ENCODE peak calls at places on chromosomes 7 and 10, in nine cellular contexts. One of them, this sample, is unnamed.

GRCh38 chr7:148746139-148746538 is 47.4 kb downstream of the CUL1 start:
- DNase-seq in GM20000: no peak
- DNase-seq in left ventricle myocardium superior: no peak
- DNase-seq in 8988T: no peak
- DNase-seq in WERI-Rb-1: no peak
- DNase-seq in skeletal muscle cell: no peak
- DNase-seq in adrenal gland: no peak
- DNase-seq in right cardiac atrium: no peak
- DNase-seq in activated CD4-positive, alpha-beta memory T cell treated with anti-CD3 and anti-CD28 coated beads, Interleukin-2, amount 10 ng/mL, durations not matched to agents 7 days and 5 days: no peak
- DNase-seq in this sample: no peak

GRCh38 chr10:116112232-116113231 is 160.5 kb downstream of the GFRA1 start:
- DNase-seq in GM20000: no peak
- DNase-seq in left ventricle myocardium superior: no peak
- DNase-seq in 8988T: no peak
- DNase-seq in WERI-Rb-1: no peak
- DNase-seq in skeletal muscle cell: no peak
- DNase-seq in adrenal gland: no peak
- DNase-seq in right cardiac atrium: no peak
- DNase-seq in activated CD4-positive, alpha-beta memory T cell treated with anti-CD3 and anti-CD28 coated beads, Interleukin-2, amount 10 ng/mL, durations not matched to agents 7 days and 5 days: no peak
- DNase-seq in this sample: no peak

GRCh38 chr7:81031243-81031642 is 112.4 kb upstream of the SEMA3C start:
- DNase-seq in GM20000: no peak
- DNase-seq in left ventricle myocardium superior: no peak
- DNase-seq in 8988T: no peak
- DNase-seq in WERI-Rb-1: no peak
- DNase-seq in skeletal muscle cell: no peak
- DNase-seq in adrenal gland: no peak
- DNase-seq in right cardiac atrium: no peak
- DNase-seq in activated CD4-positive, alpha-beta memory T cell treated with anti-CD3 and anti-CD28 coated beads, Interleukin-2, amount 10 ng/mL, durations not matched to agents 7 days and 5 days: no peak
- DNase-seq in this sample: no peak

GRCh38 chr10:132281915-132282666 is 25.7 kb downstream of the STK32C start:
- DNase-seq in GM20000: no peak
- DNase-seq in left ventricle myocardium superior: peak
- DNase-seq in 8988T: no peak
- DNase-seq in WERI-Rb-1: peak
- DNase-seq in skeletal muscle cell: no peak
- DNase-seq in adrenal gland: no peak
- DNase-seq in right cardiac atrium: peak
- DNase-seq in activated CD4-positive, alpha-beta memory T cell treated with anti-CD3 and anti-CD28 coated beads, Interleukin-2, amount 10 ng/mL, durations not matched to agents 7 days and 5 days: no peak
- DNase-seq in this sample: no peak

GRCh38 chr10:103592186-103593021 is 98.9 kb downstream of the NEURL1 start:
- DNase-seq in GM20000: peak
- DNase-seq in left ventricle myocardium superior: no peak
- DNase-seq in 8988T: peak
- DNase-seq in WERI-Rb-1: peak
- DNase-seq in skeletal muscle cell: no peak
- DNase-seq in adrenal gland: peak
- DNase-seq in right cardiac atrium: no peak
- DNase-seq in activated CD4-positive, alpha-beta memory T cell treated with anti-CD3 and anti-CD28 coated beads, Interleukin-2, amount 10 ng/mL, durations not matched to agents 7 days and 5 days: peak
- DNase-seq in this sample: peak

GRCh38 chr10:104326991-104327610 is 11.2 kb downstream of the ITPRIP start:
- DNase-seq in GM20000: no peak
- DNase-seq in left ventricle myocardium superior: no peak
- DNase-seq in 8988T: no peak
- DNase-seq in WERI-Rb-1: no peak
- DNase-seq in skeletal muscle cell: no peak
- DNase-seq in adrenal gland: no peak
- DNase-seq in right cardiac atrium: peak
- DNase-seq in activated CD4-positive, alpha-beta memory T cell treated with anti-CD3 and anti-CD28 coated beads, Interleukin-2, amount 10 ng/mL, durations not matched to agents 7 days and 5 days: no peak
- DNase-seq in this sample: no peak

GRCh38 chr10:111934926-111935325 is 248.6 kb downstream of the GPAM start:
- DNase-seq in GM20000: no peak
- DNase-seq in left ventricle myocardium superior: no peak
- DNase-seq in 8988T: no peak
- DNase-seq in WERI-Rb-1: no peak
- DNase-seq in skeletal muscle cell: no peak
- DNase-seq in adrenal gland: no peak
- DNase-seq in right cardiac atrium: no peak
- DNase-seq in activated CD4-positive, alpha-beta memory T cell treated with anti-CD3 and anti-CD28 coated beads, Interleukin-2, amount 10 ng/mL, durations not matched to agents 7 days and 5 days: no peak
- DNase-seq in this sample: no peak

GRCh38 chr10:80173441-80173840 is 31.9 kb downstream of the ANXA11 start:
- DNase-seq in GM20000: no peak
- DNase-seq in left ventricle myocardium superior: no peak
- DNase-seq in 8988T: no peak
- DNase-seq in WERI-Rb-1: no peak
- DNase-seq in skeletal muscle cell: no peak
- DNase-seq in adrenal gland: no peak
- DNase-seq in right cardiac atrium: no peak
- DNase-seq in activated CD4-positive, alpha-beta memory T cell treated with anti-CD3 and anti-CD28 coated beads, Interleukin-2, amount 10 ng/mL, durations not matched to agents 7 days and 5 days: no peak
- DNase-seq in this sample: no peak

GRCh38 chr10:97210576-97210975 is 24.8 kb upstream of the SLIT1 start:
- DNase-seq in GM20000: peak
- DNase-seq in left ventricle myocardium superior: peak
- DNase-seq in 8988T: no peak
- DNase-seq in WERI-Rb-1: peak
- DNase-seq in skeletal muscle cell: no peak
- DNase-seq in adrenal gland: peak
- DNase-seq in right cardiac atrium: peak
- DNase-seq in activated CD4-positive, alpha-beta memory T cell treated with anti-CD3 and anti-CD28 coated beads, Interleukin-2, amount 10 ng/mL, durations not matched to agents 7 days and 5 days: peak
- DNase-seq in this sample: peak